ENCODE peak calls at places on chromosomes 5 and 9, in eight cellular contexts. O is HCT116; R is MM.1S; A is GM23338; T is PC-3; C is heart left ventricle; I is lower lobe of right lung; P is CD8-positive, alpha-beta T cell. Q is an unnamed sample.

GRCh38 chr5:159262859-159263568 is at the start of gene UBLCP1:
- DNase-seq in R (peak), C (peak), T (peak), A (peak), P (peak), O (peak), I (peak), Q (peak)

GRCh38 chr5:159972538-159973362 is 36.2 kb upstream of the TTC1 start:
- DNase-seq in P (no peak), T (no peak), C (no peak), R (no peak), O (no peak), A (peak), I (no peak), Q (no peak)

GRCh38 chr5:17295671-17296070 is 78.2 kb downstream of the BASP1 start:
- DNase-seq in R (no peak), O (no peak), C (no peak), P (no peak), I (no peak), A (no peak), T (no peak), Q (no peak)

GRCh38 chr5:76299592-76299991 is 103.5 kb upstream of the IQGAP2 start:
- DNase-seq in O (no peak), I (no peak), P (no peak), A (no peak), R (peak), T (no peak), C (no peak), Q (no peak)

GRCh38 chr9:135340143-135340655 is 139.4 kb upstream of the PPP1R26 start:
- DNase-seq in P (no peak), C (no peak), T (no peak), A (peak), I (no peak), O (no peak), R (no peak), Q (peak)

GRCh38 chr5:81337803-81338202 is 36.4 kb downstream of the ZCCHC9 start:
- DNase-seq in R (no peak), O (no peak), C (no peak), T (no peak), P (no peak), I (no peak), A (no peak), Q (no peak)

GRCh38 chr5:140855772-140856674 is at the start of gene PCDHA10:
- DNase-seq in I (no peak), O (peak), T (no peak), A (peak), R (no peak), C (no peak), P (no peak), Q (no peak)

GRCh38 chr9:121748727-121749546 is 97.5 kb downstream of the DAB2IP start:
- DNase-seq in O (no peak), R (no peak), P (no peak), I (no peak), C (peak), A (no peak), T (no peak), Q (no peak)

GRCh38 chr5:14806452-14806851 is 65.1 kb downstream of the ANKH start:
- DNase-seq in I (no peak), R (no peak), C (peak), A (no peak), P (no peak), O (no peak), T (no peak), Q (no peak)

GRCh38 chr9:125423964-125424363 is 162.3 kb downstream of the GAPVD1 start:
- DNase-seq in I (no peak), A (no peak), O (no peak), T (no peak), P (no peak), C (no peak), R (no peak), Q (no peak)

GRCh38 chr9:21681641-21682040 is 120.8 kb upstream of the MTAP start:
- DNase-seq in R (no peak), I (no peak), A (no peak), P (no peak), T (peak), O (no peak), C (no peak), Q (no peak)

GRCh38 chr9:112056986-112057385 is 118.1 kb downstream of the SUSD1 start:
- DNase-seq in A (no peak), R (no peak), I (peak), P (no peak), O (no peak), C (no peak), T (no peak), Q (no peak)

GRCh38 chr5:137627293-137627692 is 108.6 kb downstream of the KLHL3 start:
- DNase-seq in O (no peak), T (peak), C (no peak), R (no peak), A (no peak), I (no peak), P (no peak), Q (no peak)

GRCh38 chr5:45639038-45639437 is 57.1 kb downstream of the HCN1 start:
- DNase-seq in A (peak), O (peak), R (no peak), C (no peak), T (peak), P (no peak), I (no peak), Q (no peak)

DNA sequence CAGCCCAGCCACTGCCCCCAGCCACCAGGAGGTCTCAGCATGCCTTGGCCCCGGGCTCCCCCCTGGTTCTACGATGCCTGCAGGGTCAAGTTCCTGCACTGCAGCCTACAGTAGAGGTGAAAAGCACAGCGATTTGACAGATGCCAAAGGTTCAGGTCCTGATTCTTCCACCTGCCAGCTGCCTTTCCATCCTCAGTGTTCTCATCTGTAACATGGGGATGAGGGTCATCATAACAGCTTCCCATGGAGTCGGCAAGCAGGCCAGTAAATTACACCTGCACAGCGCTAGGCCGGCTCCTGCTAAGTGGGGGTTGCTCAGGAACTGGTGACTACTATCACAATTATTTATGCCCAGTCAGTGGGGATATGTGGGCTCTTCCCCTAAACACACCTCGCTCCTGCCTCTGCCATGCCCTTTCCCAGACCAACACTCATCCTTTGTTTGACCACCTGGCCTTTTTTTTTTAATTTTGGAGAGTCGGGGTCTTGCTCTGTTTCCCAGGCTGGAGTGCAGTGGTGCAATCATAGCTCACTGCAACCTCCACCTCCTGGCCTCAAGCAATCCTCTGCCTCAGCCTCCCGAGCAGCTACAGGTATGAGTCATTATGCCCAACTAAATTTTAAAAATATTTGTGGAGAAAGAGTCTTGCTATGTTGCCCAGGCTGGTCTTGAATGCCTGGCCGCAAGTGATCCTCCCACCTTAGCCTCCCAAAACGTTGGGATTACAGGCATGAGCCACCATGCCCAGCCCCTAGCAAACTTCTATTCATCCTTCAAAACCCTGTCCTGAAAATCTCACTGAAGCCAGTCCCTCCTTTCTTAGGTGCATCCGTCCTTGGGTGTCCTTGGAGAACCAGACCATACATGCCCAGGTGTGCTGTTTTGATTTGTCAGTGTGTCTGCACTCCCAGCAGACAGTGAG is 6.4 kb downstream of the ENG start:
- DNase-seq in O (no peak), C (no peak), T (no peak), R (no peak), P (no peak), I (no peak), A (no peak), Q (no peak)
- H3K27ac ChIP-seq in O (no peak), C (peak), T (no peak), R (no peak), P (no peak), I (peak), A (no peak), Q (peak)

GRCh38 chr9:35636135-35636876 is 14.4 kb downstream of the SIT1 start:
- DNase-seq in O (no peak), C (no peak), T (no peak), R (no peak), P (no peak), A (no peak), I (no peak), Q (no peak)

DNA sequence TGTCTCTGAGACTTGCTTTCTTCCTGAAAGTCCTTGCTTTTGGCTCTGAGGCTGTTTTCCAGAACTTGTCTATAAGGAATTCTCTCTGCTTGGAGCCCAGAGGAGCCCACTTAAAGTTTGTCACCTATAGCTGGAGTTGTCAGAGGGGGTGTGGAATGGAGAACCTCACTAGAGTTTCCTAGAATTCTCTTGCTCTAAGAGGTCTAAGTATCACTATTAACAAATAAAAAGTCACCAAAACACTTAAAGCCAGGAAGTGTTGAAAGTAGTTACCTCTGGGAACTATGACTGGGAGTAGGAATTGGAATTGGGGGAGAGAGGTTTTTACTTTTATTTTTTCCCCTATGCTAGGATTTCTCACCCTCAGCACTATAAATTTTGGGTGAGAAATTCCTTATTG is 15.0 kb downstream of the SIT1 start:
- DNase-seq in O (no peak), R (no peak), A (no peak), T (no peak), I (no peak), C (no peak), P (no peak), Q (no peak)
- H3K4me3 ChIP-seq in O (no peak), R (no peak), A (no peak), T (no peak), I (no peak), C (no peak), P (no peak), Q (no peak)

DNA sequence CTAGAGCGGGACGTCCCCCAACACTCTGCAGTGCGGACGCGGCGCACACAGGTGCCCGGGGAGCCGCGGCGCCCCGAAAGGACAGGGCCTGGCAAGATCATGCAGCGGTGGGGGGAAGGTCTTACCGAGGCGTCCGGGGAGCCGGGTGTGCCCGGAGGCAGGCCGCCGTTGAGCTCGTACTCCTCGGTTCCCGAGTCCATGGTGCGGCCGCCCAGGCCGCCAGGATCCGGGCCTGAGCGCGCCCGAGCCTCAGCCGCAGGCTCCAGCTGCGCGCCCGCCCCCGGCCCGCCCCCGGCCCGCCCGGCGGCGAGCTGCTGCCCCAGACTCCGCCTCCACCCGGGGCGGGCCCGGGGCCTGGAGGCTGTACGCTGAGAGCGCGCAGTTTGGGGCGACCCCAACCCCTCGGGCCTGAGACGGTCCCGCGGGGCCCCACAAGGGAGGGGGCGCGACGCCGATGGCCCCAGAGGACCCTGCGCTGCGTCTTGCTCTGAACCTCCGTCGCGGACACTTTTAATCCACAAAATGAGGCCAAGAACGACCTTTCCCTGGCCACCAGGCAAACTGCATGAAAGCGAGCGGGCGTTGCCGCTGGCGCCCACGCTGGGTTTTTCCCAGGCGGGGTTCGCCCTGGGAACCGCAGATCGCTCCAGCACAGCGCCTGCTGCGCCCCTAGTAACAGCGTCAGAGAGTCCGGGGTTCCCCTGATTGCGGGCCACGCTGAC is at the start of gene NINJ1:
- DNase-seq in P (peak), C (peak), R (peak), I (peak), O (peak), A (peak), T (peak), Q (peak)
- TF ChIP-seq CTCF in P (no peak), C (no peak), R (peak), I (no peak), O (no peak), A (no peak), T (no peak), Q (no peak)

GRCh38 chr9:132370592-132370991 is 15.8 kb upstream of the SETX start:
- DNase-seq in O (no peak), P (no peak), A (no peak), T (no peak), C (no peak), I (no peak), R (no peak), Q (no peak)

GRCh38 chr9:132367613-132368305 is 13.0 kb upstream of the SETX start:
- DNase-seq in P (no peak), T (no peak), C (no peak), R (no peak), I (no peak), O (no peak), A (no peak), Q (no peak)

GRCh38 chr9:132369421-132369820 is 14.6 kb upstream of the SETX start:
- DNase-seq in O (no peak), C (no peak), P (no peak), A (no peak), I (no peak), R (no peak), T (no peak), Q (no peak)

DNA sequence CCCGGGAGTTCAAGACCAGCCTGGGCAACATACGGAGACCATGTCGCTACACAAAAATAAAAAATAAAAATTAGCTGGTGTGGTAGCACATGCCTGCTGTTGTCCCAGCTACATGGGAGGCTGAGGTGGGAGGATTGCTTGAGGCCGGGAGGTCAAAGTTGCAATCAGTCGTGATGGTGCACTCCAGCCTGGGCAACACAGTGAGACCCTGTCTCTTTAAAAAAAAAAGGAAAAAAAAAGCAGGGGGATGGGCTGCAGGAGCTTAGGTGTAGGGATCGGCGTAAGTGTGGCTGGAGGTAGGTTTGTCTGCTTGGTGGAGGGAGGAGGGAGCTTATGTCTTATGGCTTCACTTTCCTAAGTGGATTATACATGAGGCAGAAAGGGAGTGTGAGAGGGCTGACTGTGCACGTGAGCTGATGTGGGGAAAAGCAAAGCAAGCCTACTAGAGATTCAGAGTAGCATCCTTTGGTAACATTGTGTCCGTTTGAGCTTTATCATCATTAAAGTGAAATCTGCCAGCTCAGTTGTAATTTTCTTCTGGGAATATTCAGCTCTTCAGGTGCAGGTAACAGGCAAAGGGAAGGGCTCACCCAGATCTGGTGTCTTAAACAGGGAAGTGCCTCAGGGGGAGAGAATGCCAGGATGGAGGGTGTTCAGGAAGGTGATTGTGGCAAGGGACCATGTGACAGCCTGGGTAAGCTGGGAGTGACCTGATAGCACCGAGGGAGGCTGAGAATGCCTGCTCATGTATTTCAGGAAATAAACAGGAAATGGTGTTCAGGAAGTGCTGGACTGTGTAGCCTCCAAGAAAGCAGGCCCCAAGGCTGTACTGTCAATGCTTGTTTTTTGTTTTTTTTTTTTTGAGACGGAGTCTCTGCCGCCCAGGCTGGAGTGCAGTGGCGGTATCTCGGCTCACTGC is 17.6 kb upstream of the SETX start:
- DNase-seq in T (peak), P (no peak), O (no peak), C (peak), A (no peak), I (peak), R (peak), Q (peak)
- H3K27ac ChIP-seq in T (no peak), P (no peak), O (no peak), C (peak), A (peak), I (peak), R (no peak), Q (peak)

DNA sequence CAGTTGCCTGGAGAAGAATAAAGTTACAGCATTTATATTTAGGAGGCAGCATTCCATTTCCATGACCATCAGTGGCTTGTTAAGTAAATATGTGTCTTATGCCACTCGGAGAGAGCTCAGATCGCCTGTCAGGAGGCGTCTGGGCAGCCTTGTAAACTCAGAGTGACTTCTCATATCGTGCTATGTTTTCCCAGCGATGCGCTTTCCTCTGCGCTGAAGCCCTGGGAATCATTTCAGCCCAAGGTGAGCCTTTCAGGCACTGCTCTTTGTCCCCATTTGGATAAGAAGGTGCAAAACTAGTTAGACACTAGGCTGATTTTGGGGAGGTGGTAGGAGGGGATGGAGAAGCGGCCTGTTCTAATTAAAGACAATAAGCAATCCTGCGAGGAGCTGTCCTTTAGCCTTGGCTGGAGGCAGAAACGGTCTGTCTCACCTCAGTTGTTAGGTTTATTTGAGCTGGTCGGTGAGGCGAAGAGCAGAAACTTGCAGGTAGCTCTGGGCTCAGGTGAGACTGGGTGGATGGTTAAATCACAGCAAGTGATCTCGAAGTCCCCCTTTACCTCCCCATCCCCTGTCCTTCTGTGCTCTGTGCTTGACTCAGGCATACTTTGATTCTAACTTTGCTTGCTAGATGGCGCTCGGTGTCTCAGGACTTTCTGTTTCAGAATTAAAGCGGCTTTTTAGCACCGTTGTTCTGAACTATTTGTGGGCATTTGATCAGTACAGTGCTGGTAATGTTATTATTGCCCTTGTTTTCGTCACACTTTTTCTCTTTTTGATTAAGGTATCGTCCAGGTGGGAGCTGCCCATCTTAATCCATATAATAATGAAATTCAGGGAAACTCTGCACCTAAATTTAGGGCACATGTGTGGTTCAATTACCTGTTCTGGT is 24.6 kb downstream of the NR2F1 start:
- DNase-seq in A (peak), T (peak), I (no peak), R (peak), O (no peak), C (no peak), P (no peak), Q (no peak)
- H3K4me3 ChIP-seq in A (peak), T (peak), I (no peak), R (peak), O (no peak), C (no peak), P (no peak), Q (no peak)

GRCh38 chr9:133359420-133360175 is 3.2 kb downstream of the SURF2 start:
- DNase-seq in R (no peak), O (no peak), P (peak), C (no peak), A (peak), I (peak), T (no peak), Q (no peak)
- TF ChIP-seq CTCF in R (no peak), O (peak), P (no peak), C (no peak), A (peak), I (no peak), T (peak), Q (peak)

GRCh38 chr5:74660146-74660545 is 19.6 kb upstream of the ENC1 start:
- DNase-seq in I (no peak), A (no peak), O (no peak), C (no peak), R (no peak), T (peak), P (no peak), Q (no peak)
- H3K27ac ChIP-seq in I (no peak), A (no peak), O (no peak), C (no peak), R (no peak), T (no peak), P (no peak), Q (no peak)

GRCh38 chr9:127777368-127777960 is 1.0 kb downstream of the SH2D3C start:
- DNase-seq in I (no peak), P (no peak), R (peak), O (no peak), T (no peak), A (no peak), C (no peak), Q (no peak)
- H3K4me3 ChIP-seq in I (peak), P (peak), R (peak), O (no peak), T (no peak), A (no peak), C (peak), Q (peak)

DNA sequence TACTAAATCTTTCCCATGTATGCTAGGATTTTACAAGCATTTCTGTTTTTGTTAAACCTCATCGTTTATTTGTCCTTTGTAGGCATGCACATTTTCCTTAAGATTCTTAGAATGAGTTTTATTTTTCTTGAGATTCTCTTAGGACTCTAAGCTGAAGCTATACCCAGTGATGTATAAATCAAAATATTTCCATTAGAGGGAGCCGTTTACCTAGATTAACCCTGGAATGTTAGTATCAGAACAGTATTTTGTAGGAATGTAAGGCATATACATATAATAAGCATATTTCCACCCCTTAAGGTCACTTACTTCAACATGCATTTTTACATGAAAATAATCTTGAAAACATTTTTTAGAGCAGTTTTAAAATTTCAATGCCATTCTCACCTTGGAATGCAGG is 35.2 kb upstream of the FCHO2 start:
- DNase-seq in T (peak), P (no peak), I (no peak), O (peak), A (peak), R (peak), C (no peak), Q (no peak)
- TF ChIP-seq CTCF in T (peak), P (no peak), I (peak), O (peak), A (no peak), R (peak), C (peak), Q (peak)